ENCODE peak calls at places on chromosome 11, in nine cellular contexts. J is CD4-positive, CD25-positive, alpha-beta regulatory T cell; Y is iPS DF 6.9; H is left lung; U is aorta; M is uterus; D is HCT116; A is transverse colon; I is ovary. R is an unnamed sample. For H3K4me1, the result is how much of the 10 kb centered on the place peaks cover.

GRCh38 chr11:118263694-118264567 is at the start of gene MPZL2:
- DNase-seq in J (peak), Y (no peak), H (peak), U (no peak), M (no peak), D (peak), A (peak), I (no peak), R (peak)

GRCh38 chr11:119722281-119722794 is 6.7 kb downstream of the NECTIN1 start:
- DNase-seq in J (no peak), Y (no peak), H (no peak), U (no peak), M (no peak), D (no peak), A (peak), I (no peak), R (no peak)

GRCh38 chr11:61126266-61126665 is 24.0 kb downstream of the CD5 start:
- DNase-seq in J (no peak), Y (no peak), H (no peak), U (no peak), M (peak), D (no peak), A (no peak), I (peak), R (no peak)

GRCh38 chr11:111157571-111157970 is 88.0 kb upstream of the POU2AF2 start:
- DNase-seq in J (no peak), Y (no peak), H (no peak), U (no peak), M (no peak), D (no peak), A (no peak), I (no peak), R (no peak)

GRCh38 chr11:118938491-118939411 is 13.0 kb upstream of the BCL9L start:
- DNase-seq in J (no peak), Y (no peak), H (peak), U (no peak), M (no peak), D (peak), A (peak), I (no peak), R (no peak)

GRCh38 chr11:96107143-96107829 is 183.4 kb upstream of the MTMR2 start:
- DNase-seq in J (no peak), Y (no peak), H (no peak), U (no peak), M (no peak), D (no peak), A (no peak), I (no peak), R (no peak)

GRCh38 chr11:74205181-74205580 is 34.1 kb downstream of the PPME1 start:
- DNase-seq in J (no peak), Y (no peak), H (no peak), U (no peak), M (no peak), D (no peak), A (no peak), I (no peak), R (no peak)

GRCh38 chr11:30487200-30487898 is 98.8 kb downstream of the MPPED2 start:
- DNase-seq in J (no peak), Y (no peak), H (peak), U (no peak), M (no peak), D (no peak), A (peak), I (no peak), R (no peak)

GRCh38 chr11:131108780-131109179 is 192.5 kb upstream of the SNX19 start:
- DNase-seq in J (no peak), Y (no peak), H (no peak), U (no peak), M (no peak), D (no peak), A (no peak), I (no peak), R (no peak)

GRCh38 chr11:126361400-126361799 is 5.9 kb downstream of the ST3GAL4 start:
- DNase-seq in J (no peak), Y (no peak), H (no peak), U (peak), M (no peak), D (no peak), A (no peak), I (peak), R (no peak)

GRCh38 chr11:126357969-126358762 is 2.7 kb downstream of the ST3GAL4 start:
- DNase-seq in J (no peak), Y (no peak), H (no peak), U (peak), M (no peak), D (no peak), A (no peak), I (peak), R (peak)

GRCh38 chr11:126359431-126360048 is 4.1 kb downstream of the ST3GAL4 start:
- DNase-seq in J (no peak), Y (no peak), H (peak), U (peak), M (peak), D (no peak), A (peak), I (peak), R (peak)

GRCh38 chr11:126358763-126359160 is 3.3 kb downstream of the ST3GAL4 start:
- DNase-seq in J (no peak), Y (no peak), H (no peak), U (peak), M (no peak), D (no peak), A (no peak), I (no peak), R (no peak)

GRCh38 chr11:126360049-126360446 is 4.6 kb downstream of the ST3GAL4 start:
- DNase-seq in J (no peak), Y (no peak), H (no peak), U (no peak), M (no peak), D (no peak), A (no peak), I (no peak), R (no peak)
- H3K4me1 ChIP-seq in J (under half), Y (under half), H (under half), U (under half), M (under half), D (under half), A (under half), I (under half), R (under half)

GRCh38 chr11:838441-839279 is 3.7 kb downstream of the POLR2L start:
- DNase-seq in J (no peak), Y (no peak), H (no peak), U (no peak), M (no peak), D (no peak), A (peak), I (no peak), R (no peak)
- H3K4me1 ChIP-seq in J (under half), Y (under half), H (under half), U (under half), M (under half), D (half or more), A (under half), I (under half), R (under half)

GRCh38 chr11:1044160-1044559 is 7.6 kb upstream of the MUC6 start:
- DNase-seq in J (no peak), Y (no peak), H (no peak), U (no peak), M (no peak), D (no peak), A (no peak), I (no peak), R (no peak)

GRCh38 chr11:1041936-1042608 is 5.6 kb upstream of the MUC6 start:
- DNase-seq in J (no peak), Y (no peak), H (no peak), U (peak), M (no peak), D (no peak), A (peak), I (peak), R (no peak)

GRCh38 chr11:1041471-1041870 is 5.0 kb upstream of the MUC6 start:
- DNase-seq in J (no peak), Y (no peak), H (no peak), U (no peak), M (no peak), D (no peak), A (no peak), I (no peak), R (no peak)

GRCh38 chr11:1043563-1044096 is 7.1 kb upstream of the MUC6 start:
- DNase-seq in J (no peak), Y (no peak), H (no peak), U (no peak), M (no peak), D (no peak), A (no peak), I (no peak), R (no peak)

DNA sequence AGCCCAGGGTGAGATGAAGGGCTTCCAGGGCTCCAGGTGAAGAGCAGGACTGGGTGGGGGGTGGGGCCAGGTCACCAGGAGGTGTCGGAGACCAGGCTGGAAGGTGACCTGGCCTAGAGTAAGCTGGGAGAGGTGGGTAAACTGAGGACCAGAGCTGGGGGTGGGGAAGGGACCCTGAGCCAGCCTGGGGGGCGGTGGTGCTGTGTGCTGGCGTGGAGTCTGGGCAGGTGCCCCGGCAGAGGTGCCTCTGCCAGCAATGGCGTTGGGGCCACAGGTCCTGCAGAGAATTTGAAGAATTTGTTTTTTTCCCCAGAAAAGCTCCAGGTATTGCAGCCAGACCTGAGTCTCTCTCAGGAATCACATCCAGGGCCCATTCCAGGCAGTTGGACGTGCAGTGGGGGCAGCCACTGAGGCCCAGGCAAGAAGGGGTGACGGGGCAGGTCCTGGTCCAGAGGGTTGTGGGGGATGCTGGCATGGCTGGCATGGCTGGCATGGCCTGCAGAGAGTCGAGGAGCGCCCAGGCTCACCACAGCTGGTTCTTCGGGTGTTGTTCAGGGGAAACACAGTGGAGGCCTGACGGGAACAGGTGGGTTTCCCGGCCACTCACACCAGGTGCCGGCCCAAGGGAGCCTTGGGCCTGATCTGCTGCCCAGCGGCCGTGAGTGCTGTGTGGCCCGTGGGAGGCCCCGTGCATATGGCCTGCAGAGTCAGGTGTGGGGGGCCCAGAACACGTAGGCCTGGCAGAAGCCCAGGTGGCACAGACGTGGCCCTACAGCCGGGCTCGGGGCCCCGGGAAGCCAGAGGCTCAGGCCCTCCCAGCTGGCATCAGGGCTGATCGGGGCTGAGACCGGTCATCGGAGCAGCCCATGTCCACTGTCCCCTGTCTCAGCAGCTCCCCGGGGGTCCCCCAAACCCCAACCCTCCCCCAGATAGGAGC is 6.4 kb upstream of the MUC6 start:
- DNase-seq in J (no peak), Y (no peak), H (no peak), U (peak), M (no peak), D (no peak), A (no peak), I (peak), R (no peak)
- H3K4me1 ChIP-seq in J (under half), Y (under half), H (under half), U (under half), M (under half), D (under half), A (under half), I (under half), R (under half)

GRCh38 chr11:66920978-66921784 is 37.0 kb downstream of the PC start:
- DNase-seq in J (no peak), Y (no peak), H (no peak), U (peak), M (no peak), D (no peak), A (no peak), I (no peak), R (no peak)
- H3K4me1 ChIP-seq in J (under half), Y (under half), H (under half), U (under half), M (under half), D (under half), A (under half), I (under half), R (under half)

GRCh38 chr11:42023267-42023666 is 563.8 kb upstream of the LRRC4C start:
- DNase-seq in J (no peak), Y (no peak), H (no peak), U (no peak), M (no peak), D (no peak), A (no peak), I (no peak), R (no peak)
- H3K4me1 ChIP-seq in J (under half), Y (under half), H (under half), U (under half), M (under half), D (under half), A (under half), I (under half), R (under half)

DNA sequence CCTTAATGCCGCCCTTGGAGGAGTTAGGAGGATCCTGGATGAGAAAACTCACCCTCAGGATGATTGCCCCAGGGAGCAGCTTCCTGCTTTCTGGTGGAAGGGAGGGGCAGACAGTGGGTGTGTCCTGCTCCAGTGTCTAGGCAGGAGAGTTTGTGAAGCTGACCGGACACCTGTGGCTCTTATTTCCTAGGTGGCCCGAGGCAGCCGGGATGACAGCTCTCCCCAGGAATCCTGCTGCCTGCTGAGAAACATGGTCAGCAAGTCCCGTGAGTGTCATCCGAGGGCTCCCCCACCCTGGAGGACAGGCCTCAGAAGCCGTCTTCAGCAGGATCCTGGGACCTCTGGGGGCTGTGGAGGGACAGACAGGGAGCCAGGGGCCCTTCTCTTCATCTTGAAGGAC is 50.4 kb downstream of the ST3GAL4 start:
- DNase-seq in J (no peak), Y (no peak), H (no peak), U (peak), M (no peak), D (peak), A (peak), I (no peak), R (no peak)
- H3K4me1 ChIP-seq in J (under half), Y (under half), H (under half), U (under half), M (under half), D (under half), A (under half), I (under half), R (under half)